ENCODE peak calls at places on chromosomes 5 and 9, in ten cellular contexts. Y, I, N, V, E, M, Q, O, D and C are unnamed samples.

GRCh38 chr9:123555612-123556011 is 199.6 kb downstream of the CRB2 start:
- DNase-seq in V (no peak), Y (no peak), D (no peak), M (no peak), Q (no peak), I (no peak), O (no peak), N (no peak), E (no peak), C (no peak)

GRCh38 chr5:173091981-173092380 is 35.8 kb downstream of the CREBRF start:
- DNase-seq in M (no peak), Y (no peak), D (no peak), Q (no peak), V (no peak), I (no peak), E (no peak), N (no peak), O (no peak), C (no peak)

GRCh38 chr9:2144619-2145018 is 129.5 kb downstream of the SMARCA2 start:
- DNase-seq in Q (no peak), I (no peak), O (no peak), E (no peak), Y (no peak), N (no peak), D (no peak), M (no peak), V (no peak), C (no peak)

GRCh38 chr9:94198414-94198813 is 60.7 kb upstream of the ZNF169 start:
- DNase-seq in E (no peak), Y (no peak), M (no peak), Q (no peak), O (no peak), V (no peak), N (no peak), D (no peak), I (no peak), C (no peak)

GRCh38 chr9:19677929-19678328 is 110.9 kb downstream of the SLC24A2 start:
- DNase-seq in Q (no peak), E (no peak), V (no peak), Y (no peak), N (no peak), D (no peak), O (no peak), M (no peak), I (no peak), C (peak)

GRCh38 chr9:103397868-103398600 is 402.9 kb downstream of the CYLC2 start:
- DNase-seq in Q (peak), D (no peak), E (no peak), M (peak), O (no peak), V (no peak), N (no peak), Y (no peak), I (no peak), C (peak)

GRCh38 chr9:36836486-36836885 is 197.6 kb downstream of the PAX5 start:
- DNase-seq in N (no peak), M (no peak), Q (no peak), E (no peak), V (no peak), D (no peak), Y (no peak), O (no peak), I (no peak), C (no peak)

GRCh38 chr5:67732921-67733320 is 482.6 kb upstream of the PIK3R1 start:
- DNase-seq in M (no peak), Q (no peak), N (no peak), I (no peak), O (no peak), E (no peak), V (no peak), D (no peak), Y (no peak), C (no peak)

GRCh38 chr5:7644723-7645122 is 206.2 kb downstream of the CFAP90 start:
- DNase-seq in M (no peak), E (no peak), O (no peak), I (no peak), Q (no peak), V (no peak), N (no peak), D (no peak), Y (no peak), C (no peak)

GRCh38 chr5:161544350-161544765 is 2.2 kb downstream of the GABRB2 start:
- DNase-seq in E (no peak), N (peak), V (no peak), I (no peak), M (peak), Q (peak), D (no peak), O (no peak), Y (no peak), C (peak)

GRCh38 chr9:93326056-93326455 is 125.4 kb upstream of the FAM120A start:
- DNase-seq in N (no peak), V (no peak), D (no peak), O (no peak), M (no peak), I (no peak), Y (no peak), E (no peak), Q (no peak), C (no peak)

GRCh38 chr5:134249469-134250379 is 23.9 kb upstream of the PPP2CA start:
- DNase-seq in O (no peak), N (peak), E (peak), Y (no peak), Q (no peak), D (no peak), M (peak), V (no peak), I (no peak), C (peak)

DNA sequence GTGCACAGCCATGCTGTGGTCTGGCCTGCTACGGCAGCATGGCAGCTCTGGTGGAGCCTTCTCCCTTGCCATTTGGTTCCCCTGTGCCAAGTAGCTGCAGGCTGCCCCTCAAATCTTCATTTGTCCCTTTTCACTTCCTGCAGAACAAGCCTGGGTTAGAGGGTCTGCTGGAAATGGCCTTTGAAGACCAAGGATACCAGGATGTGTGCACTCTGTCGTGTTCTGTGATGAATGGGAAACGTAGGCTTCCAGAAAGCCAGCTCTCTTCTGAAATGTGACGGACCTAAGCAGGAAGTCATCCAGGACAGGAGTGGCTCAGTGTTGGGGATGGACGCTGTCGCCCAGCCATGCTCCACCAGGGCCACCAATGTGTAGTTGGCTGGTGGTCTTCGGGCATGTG is 3.5 kb upstream of the POMT1 start:
- DNase-seq in Q (no peak), I (no peak), V (no peak), E (no peak), O (no peak), D (no peak), N (no peak), Y (no peak), M (no peak), C (no peak)
- TF ChIP-seq POLR2A in Q (no peak), I (no peak), V (no peak), E (no peak), O (no peak), D (no peak), N (no peak), Y (no peak), M (peak), C (no peak)

DNA sequence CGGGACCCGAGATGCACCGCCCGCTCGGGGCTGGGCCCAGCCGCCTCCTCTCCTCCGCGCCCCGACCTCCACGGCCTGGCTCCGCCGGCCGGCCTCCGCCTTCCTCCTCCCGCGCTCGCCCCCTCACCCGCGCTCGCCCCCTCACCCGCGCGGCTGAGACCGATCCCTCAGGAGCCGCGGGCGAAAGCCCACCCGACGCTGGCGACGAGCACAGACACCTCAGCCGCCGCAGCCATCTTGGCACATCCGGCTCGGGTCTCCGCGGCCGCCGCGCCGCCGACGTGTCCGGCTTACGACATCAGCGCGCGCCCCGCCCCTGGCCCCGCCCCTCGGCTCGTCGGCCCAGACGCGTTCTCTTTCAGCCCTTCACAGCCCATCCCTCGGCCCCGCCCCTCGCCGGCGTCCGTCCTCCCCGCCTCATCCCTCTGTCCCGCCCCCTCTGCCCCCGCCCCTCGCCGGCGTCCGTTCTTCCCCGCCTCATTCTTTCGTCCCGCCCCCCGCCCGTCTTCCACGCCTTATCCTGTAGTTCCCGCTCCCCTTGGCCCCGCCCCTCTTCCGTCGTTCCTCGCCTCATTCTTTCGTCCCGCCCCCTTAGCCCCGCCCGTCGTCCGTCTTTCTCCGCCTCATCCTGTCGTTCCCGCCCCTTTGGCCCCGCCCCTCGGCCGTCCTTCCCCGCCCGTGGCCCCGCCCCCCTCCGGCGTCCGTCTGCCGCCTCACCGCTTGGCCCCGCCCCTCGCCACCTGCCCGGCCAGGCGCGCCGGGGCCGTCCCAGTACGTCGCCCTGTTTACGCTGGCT is at the start of gene SEC16A:
- DNase-seq in V (peak), I (peak), M (peak), Y (peak), E (peak), D (peak), O (peak), Q (peak), N (peak), C (peak)
- TF ChIP-seq POLR2A in V (peak), I (peak), M (peak), Y (peak), E (peak), D (peak), O (peak), Q (no peak), N (peak), C (no peak)

GRCh38 chr9:136381966-136382513 is 8.6 kb upstream of the CARD9 start:
- DNase-seq in M (no peak), V (no peak), E (no peak), D (no peak), O (no peak), Q (no peak), N (no peak), I (no peak), Y (no peak), C (no peak)
- TF ChIP-seq POLR2A in M (no peak), V (no peak), E (no peak), D (peak), O (no peak), Q (no peak), N (no peak), I (no peak), Y (no peak), C (no peak)

DNA sequence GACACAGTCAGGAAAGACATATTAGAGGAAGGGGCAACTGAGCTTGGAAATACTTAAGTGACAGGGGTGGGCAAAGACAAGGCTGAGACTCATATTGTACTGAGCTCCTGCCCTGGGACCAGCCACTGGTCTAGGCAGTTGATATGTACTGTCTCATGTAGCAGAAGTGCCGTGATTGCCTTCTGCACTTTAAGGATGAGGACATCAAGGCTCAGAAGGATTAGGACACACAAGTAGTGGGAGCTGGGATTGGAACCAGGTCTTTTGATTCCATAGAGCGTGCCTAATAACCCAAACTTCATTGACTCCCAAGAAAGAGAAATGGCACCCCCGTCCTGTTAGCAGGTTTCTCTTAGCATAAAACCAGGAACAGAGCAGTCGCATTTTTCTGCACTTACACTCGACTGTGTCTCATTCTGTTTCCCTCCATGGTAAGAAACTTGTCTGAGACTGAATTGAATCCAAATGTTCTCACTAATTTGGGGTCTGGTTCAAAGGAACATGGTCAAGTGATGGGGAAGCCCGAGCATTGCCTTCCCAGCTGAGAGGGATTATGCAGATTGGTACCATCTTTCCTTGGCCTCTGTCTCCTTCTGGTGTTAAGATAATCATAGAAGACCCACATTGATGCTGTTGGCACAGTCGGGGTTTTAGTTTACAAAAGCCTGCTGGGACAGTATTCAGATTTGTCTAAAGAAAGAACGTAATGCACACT is 70.4 kb downstream of the ANGPTL2 start:
- DNase-seq in N (no peak), M (no peak), Y (no peak), V (no peak), E (no peak), I (no peak), D (no peak), O (no peak), Q (no peak), C (no peak)
- TF ChIP-seq POLR2A in N (no peak), M (no peak), Y (no peak), V (no peak), E (no peak), I (no peak), D (no peak), O (no peak), Q (no peak), C (no peak)

GRCh38 chr5:138149530-138149929 is 10.3 kb upstream of the NME5 start:
- DNase-seq in Q (no peak), O (no peak), N (peak), V (no peak), Y (no peak), I (no peak), M (no peak), E (no peak), D (no peak), C (no peak)

GRCh38 chr5:138148811-138149210 is 9.6 kb upstream of the NME5 start:
- DNase-seq in Q (no peak), D (no peak), M (no peak), Y (no peak), I (no peak), V (no peak), E (no peak), N (peak), O (peak), C (peak)
- TF ChIP-seq POLR2A in Q (no peak), D (no peak), M (no peak), Y (no peak), I (no peak), V (no peak), E (no peak), N (no peak), O (no peak), C (no peak)

GRCh38 chr5:112860929-112861637 is at the start of gene SRP19:
- DNase-seq in Q (peak), O (peak), I (peak), Y (peak), M (peak), D (peak), N (peak), E (peak), V (peak), C (peak)
- TF ChIP-seq POLR2A in Q (peak), O (peak), I (peak), Y (peak), M (peak), D (peak), N (peak), E (peak), V (peak), C (peak)